ENCODE peak calls at places on chromosomes 3 and 15, in six cellular contexts. M is GOT3; X is activated CD8-positive, alpha-beta T cell treated with anti-CD3 and anti-CD28 coated beads for 36 hours; Y is fibroblast of pulmonary artery; Z is left cardiac atrium; R is H1. U is an unnamed sample.
A peak's percentile ranks its signal among the peaks of the same experiment; 100 is the strongest.

GRCh38 chr3:159453036-159453435 is 535.6 kb upstream of the IL12A start:
- DNase-seq in M (no peak), X (no peak), Y (no peak), Z (no peak), R (no peak), U (no peak)

GRCh38 chr3:187982149-187982548 is 171.8 kb upstream of the LPP start:
- DNase-seq in M (no peak), X (no peak), Y (no peak), Z (no peak), R (no peak), U (no peak)

GRCh38 chr15:57382969-57383368 is 6.7 kb downstream of the CGNL1 start:
- DNase-seq in M (no peak), X (no peak), Y (no peak), Z (no peak), R (no peak), U (no peak)

GRCh38 chr3:161108840-161109239 is 3.7 kb upstream of the B3GALNT1 start:
- DNase-seq in M (no peak), X (no peak), Y (peak; percentile 10), Z (no peak), R (no peak), U (no peak)

GRCh38 chr15:90201944-90202375 is 830 bp downstream of the SEMA4B start:
- DNase-seq in M (no peak), X (no peak), Y (no peak), Z (no peak), R (no peak), U (no peak)

GRCh38 chr3:15804553-15805095 is 6.8 kb upstream of the ANKRD28 start:
- DNase-seq in M (no peak), X (peak; percentile 31), Y (no peak), Z (no peak), R (no peak), U (no peak)

GRCh38 chr15:30990036-30990435 is 1.4 kb downstream of the MTMR10 start:
- DNase-seq in M (no peak), X (peak; percentile 24), Y (no peak), Z (no peak), R (no peak), U (no peak)

GRCh38 chr3:161274691-161275298 is 53.7 kb downstream of the NMD3 start:
- DNase-seq in M (no peak), X (peak; percentile 63), Y (peak; percentile 74), Z (no peak), R (peak; percentile 13), U (no peak)

U was measured in thoracic aorta.